ENCODE peak calls at places on chromosomes 4 and X, in four cellular contexts. J is endodermal cell, N is fibroblast of pulmonary artery, U is AG10803. L is an unnamed sample.

GRCh38 chrX:40273356-40274050 is 175.7 kb upstream of the BCOR start:
- DNase-seq in N (peak), J (no peak), U (no peak), L (no peak)

GRCh38 chr4:22170353-22170752 is 221.8 kb upstream of the KCNIP4 start:
- DNase-seq in U (peak), J (no peak), N (peak), L (peak)

GRCh38 chr4:106355193-106355592 is 13.4 kb downstream of the GIMD1 start:
- DNase-seq in J (peak), U (peak), N (no peak), L (no peak)

GRCh38 chr4:5082381-5082780 is 31.1 kb downstream of the STK32B start:
- DNase-seq in U (no peak), J (no peak), N (no peak), L (peak)

GRCh38 chrX:65772842-65773241 is 105.4 kb downstream of the MSN start:
- DNase-seq in N (no peak), U (no peak), J (no peak), L (no peak)

GRCh38 chr4:5921578-5921977 is 28.7 kb upstream of the CRMP1 start:
- DNase-seq in N (no peak), J (peak), U (no peak), L (no peak)

GRCh38 chr4:13176603-13177190 is 307.4 kb downstream of the RAB28 start:
- DNase-seq in U (no peak), J (peak), N (no peak), L (no peak)

GRCh38 chr4:158316264-158316663 is 106.0 kb downstream of the TMEM144 start:
- DNase-seq in U (peak), J (no peak), N (peak), L (no peak)

GRCh38 chr4:150375025-150375424 is 206.9 kb upstream of the MAB21L2 start:
- DNase-seq in U (no peak), J (no peak), N (no peak), L (no peak)

GRCh38 chrX:41515376-41515775 is 68.2 kb downstream of the NYX start:
- DNase-seq in U (no peak), J (no peak), N (no peak), L (no peak)

GRCh38 chr4:123651536-123652175 is 255.1 kb downstream of the SPRY1 start:
- DNase-seq in N (no peak), U (peak), J (no peak), L (no peak)

GRCh38 chr4:70722199-70722791 is 531 bp downstream of the RUFY3 start:
- DNase-seq in U (peak), J (peak), N (peak), L (peak)

GRCh38 chr4:139779653-139780052 is 114.0 kb downstream of the MGST2 start:
- DNase-seq in U (no peak), N (no peak), J (no peak), L (no peak)

GRCh38 chrX:43962636-43963035 is 10.6 kb downstream of the NDP start:
- DNase-seq in N (no peak), U (peak), J (no peak), L (no peak)

GRCh38 chr4:16264798-16265197 is 38.5 kb upstream of the TAPT1 start:
- DNase-seq in U (peak), J (no peak), N (peak), L (peak)

GRCh38 chr4:22356996-22357596 is 158.8 kb downstream of the ADGRA3 start:
- DNase-seq in J (peak), N (peak), U (peak), L (peak)

GRCh38 chrX:119734897-119735339 is 23.5 kb upstream of the SOWAHD start:
- DNase-seq in J (no peak), N (no peak), U (peak), L (no peak)

GRCh38 chrX:84715315-84715714 is 213.1 kb upstream of the HDX start:
- DNase-seq in J (no peak), N (no peak), U (no peak), L (no peak)

GRCh38 chr4:22190855-22191254 is 242.3 kb upstream of the KCNIP4 start:
- DNase-seq in J (no peak), N (peak), U (peak), L (peak)

GRCh38 chr4:105179539-105180401 is 33.1 kb downstream of the TET2 start:
- DNase-seq in J (no peak), U (no peak), N (no peak), L (peak)

GRCh38 chr4:71184195-71184781 is 154.5 kb upstream of the SLC4A4 start:
- DNase-seq in N (peak), J (peak), U (peak), L (peak)

GRCh38 chr4:80306255-80306654 is 29.3 kb upstream of the CFAP299 start:
- DNase-seq in U (no peak), J (no peak), N (peak), L (no peak)

DNA sequence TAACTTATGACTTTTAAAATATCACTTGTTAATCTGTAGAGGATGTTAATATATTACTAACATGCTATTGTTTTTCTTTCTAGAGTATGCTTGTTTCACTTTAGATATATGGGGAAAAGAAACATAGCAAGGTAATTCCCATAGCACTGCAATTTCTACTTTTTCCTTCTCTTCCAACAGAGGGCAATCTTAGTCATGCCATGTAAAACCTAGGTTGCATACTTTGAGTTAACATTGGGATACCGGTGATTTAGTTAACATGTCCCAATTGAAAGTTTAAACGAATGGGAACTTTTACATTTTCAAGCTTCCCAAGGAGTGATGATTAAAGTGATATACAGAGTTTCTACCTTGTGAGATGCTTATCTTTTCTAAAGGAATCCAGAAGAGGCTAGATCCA is 89.4 kb upstream of the IL13RA1 start:
- DNase-seq in J (no peak), U (no peak), N (peak), L (no peak)
- TF ChIP-seq CTCF in J (peak), U (peak), N (peak), L (no peak)

GRCh38 chr4:1406946-1407656 is 859 bp upstream of the NKX1-1 start:
- DNase-seq in J (peak), U (no peak), N (no peak), L (no peak)
- H3K4me3 ChIP-seq in J (no peak), U (no peak), N (no peak), L (no peak)

GRCh38 chr4:107824367-107825071 is at the start of gene SGMS2:
- DNase-seq in U (peak), J (peak), N (peak), L (peak)
- TF ChIP-seq CTCF in U (no peak), J (no peak), N (no peak), L (no peak)

GRCh38 chrX:136170109-136170800 is 22.9 kb downstream of the FHL1 start:
- DNase-seq in U (peak), J (no peak), N (peak), L (no peak)
- H3K4me3 ChIP-seq in U (peak), J (no peak), N (no peak), L (no peak)

DNA sequence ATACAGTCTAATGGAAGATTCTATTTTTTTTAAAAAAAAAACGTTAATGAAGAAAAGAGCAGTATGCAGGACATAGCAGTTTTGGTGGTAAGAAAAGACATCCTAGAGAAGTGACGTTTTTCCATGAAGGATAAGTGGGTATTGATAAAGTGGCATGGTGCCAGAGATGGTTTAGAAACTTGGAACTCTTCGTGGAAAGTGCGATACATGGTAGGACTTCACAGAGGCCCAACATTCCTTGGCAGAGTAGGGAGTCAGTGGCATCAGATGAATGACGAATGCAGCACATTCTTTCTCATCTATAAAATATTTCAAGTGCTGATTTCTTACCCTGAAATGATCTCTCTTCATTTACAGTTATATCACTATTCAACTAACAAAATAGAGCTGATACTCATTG is 298.7 kb downstream of the CCSER1 start:
- DNase-seq in U (no peak), J (no peak), N (peak), L (no peak)
- TF ChIP-seq CTCF in U (no peak), J (no peak), N (no peak), L (no peak)

GRCh38 chr4:143399113-143399949 is 62.7 kb downstream of the GAB1 start:
- DNase-seq in N (peak), U (peak), J (no peak), L (no peak)
- H3K4me3 ChIP-seq in N (no peak), U (no peak), J (no peak), L (no peak)

GRCh38 chr4:8305851-8306361 is 36.4 kb downstream of the HTRA3 start:
- DNase-seq in J (peak), N (no peak), U (no peak), L (no peak)
- TF ChIP-seq CTCF in J (no peak), N (no peak), U (no peak), L (peak)

L was measured in brain microvascular endothelial cell.